ENCODE peak calls at places on chromosomes 1 and 21, in eight cellular contexts. U is CD8-positive, alpha-beta T cell; M is stimulated activated CD4-positive, alpha-beta T cell treated with anti-CD3 and anti-CD28 coated beads, Interleukin-4, amount 100 ng/mL, for 24 hours; F is Karpas-422; A is H7; K is T-cell; B is COR-L47; V is upper lobe of right lung. O is an unnamed sample.

GRCh38 chr21:41703857-41704501 is 62.9 kb downstream of the RIPK4 start:
- DNase-seq in U (no peak), M (no peak), F (no peak), A (peak; percentile 51), K (no peak), B (peak; percentile 34), V (no peak), O (no peak)

GRCh38 chr1:15046487-15047165 is 106.9 kb upstream of the TMEM51 start:
- DNase-seq in U (peak; percentile 62), M (peak; percentile 51), F (peak; percentile 90), A (peak; percentile 96), K (peak; percentile 22), B (peak; percentile 50), V (peak; percentile 81), O (peak; percentile 56)

GRCh38 chr1:213982515-213982813 is 5.3 kb upstream of the PROX1 start:
- DNase-seq in U (no peak), M (no peak), F (no peak), A (no peak), K (no peak), B (no peak), V (no peak), O (no peak)

GRCh38 chr1:115810609-115811008 is 30.3 kb downstream of the NHLH2 start:
- DNase-seq in U (no peak), M (no peak), F (no peak), A (no peak), K (no peak), B (no peak), V (no peak), O (no peak)

GRCh38 chr1:166307261-166308188 is 140.7 kb upstream of the FAM78B start:
- DNase-seq in U (no peak), M (no peak), F (no peak), A (no peak), K (no peak), B (no peak), V (no peak), O (peak; percentile 82)

GRCh38 chr1:25091671-25092070 is 140.6 kb downstream of the SYF2 start:
- DNase-seq in U (no peak), M (no peak), F (no peak), A (no peak), K (no peak), B (no peak), V (no peak), O (no peak)

GRCh38 chr1:12244078-12244477 is 14.2 kb downstream of the VPS13D start:
- DNase-seq in U (peak; percentile 7), M (no peak), F (no peak), A (peak; percentile 64), K (no peak), B (no peak), V (no peak), O (no peak)

GRCh38 chr1:181061891-181062777 is 26.4 kb upstream of the IER5 start:
- DNase-seq in U (peak; percentile 19), M (peak; percentile 31), F (peak; percentile 72), A (no peak), K (no peak), B (no peak), V (peak; percentile 77), O (no peak)

GRCh38 chr1:183209533-183210158 is 23.6 kb downstream of the LAMC2 start:
- DNase-seq in U (no peak), M (no peak), F (no peak), A (no peak), K (no peak), B (no peak), V (no peak), O (no peak)